ENCODE peak calls at places on chromosomes 4 and X, in nine cellular contexts. One of them, this sample, is unnamed.

GRCh38 chr4:16686195-16686594 is 212.2 kb downstream of the LDB2 start:
- DNase-seq in GDM1: no peak
- DNase-seq in cardiac fibroblast: peak
- DNase-seq in activated T-helper 1 cell treated with Interleukin-2 at 50 U/mL for 16 hours: no peak
- DNase-seq in ureter: no peak
- DNase-seq in NCI-H2171 treated with DMSO at 0.1 percent for 48 hours: no peak
- DNase-seq in NCI-H2029: no peak
- DNase-seq in body of pancreas: no peak
- DNase-seq in adrenal gland: no peak
- DNase-seq in this sample: no peak

GRCh38 chr4:183546376-183546775 is 41.5 kb downstream of the ING2 start:
- DNase-seq in GDM1: no peak
- DNase-seq in cardiac fibroblast: no peak
- DNase-seq in activated T-helper 1 cell treated with Interleukin-2 at 50 U/mL for 16 hours: no peak
- DNase-seq in ureter: no peak
- DNase-seq in NCI-H2171 treated with DMSO at 0.1 percent for 48 hours: no peak
- DNase-seq in NCI-H2029: no peak
- DNase-seq in body of pancreas: no peak
- DNase-seq in adrenal gland: no peak
- DNase-seq in this sample: no peak

GRCh38 chr4:24794916-24795665 is at the start of gene SOD3:
- DNase-seq in GDM1: no peak
- DNase-seq in cardiac fibroblast: peak
- DNase-seq in activated T-helper 1 cell treated with Interleukin-2 at 50 U/mL for 16 hours: no peak
- DNase-seq in ureter: peak
- DNase-seq in NCI-H2171 treated with DMSO at 0.1 percent for 48 hours: no peak
- DNase-seq in NCI-H2029: no peak
- DNase-seq in body of pancreas: peak
- DNase-seq in adrenal gland: peak
- DNase-seq in this sample: no peak

GRCh38 chrX:148588649-148589310 is 88.4 kb downstream of the AFF2 start:
- DNase-seq in GDM1: no peak
- DNase-seq in cardiac fibroblast: peak
- DNase-seq in activated T-helper 1 cell treated with Interleukin-2 at 50 U/mL for 16 hours: no peak
- DNase-seq in ureter: no peak
- DNase-seq in NCI-H2171 treated with DMSO at 0.1 percent for 48 hours: no peak
- DNase-seq in NCI-H2029: no peak
- DNase-seq in body of pancreas: no peak
- DNase-seq in adrenal gland: no peak
- DNase-seq in this sample: no peak

GRCh38 chrX:1496076-1496475 is 40.9 kb downstream of the P2RY8 start:
- DNase-seq in GDM1: no peak
- DNase-seq in cardiac fibroblast: no peak
- DNase-seq in activated T-helper 1 cell treated with Interleukin-2 at 50 U/mL for 16 hours: no peak
- DNase-seq in ureter: no peak
- DNase-seq in NCI-H2171 treated with DMSO at 0.1 percent for 48 hours: no peak
- DNase-seq in NCI-H2029: no peak
- DNase-seq in body of pancreas: no peak
- DNase-seq in adrenal gland: no peak
- DNase-seq in this sample: no peak

GRCh38 chr4:74370912-74371311 is 6.0 kb downstream of the EREG start:
- DNase-seq in GDM1: peak
- DNase-seq in cardiac fibroblast: peak
- DNase-seq in activated T-helper 1 cell treated with Interleukin-2 at 50 U/mL for 16 hours: no peak
- DNase-seq in ureter: no peak
- DNase-seq in NCI-H2171 treated with DMSO at 0.1 percent for 48 hours: peak
- DNase-seq in NCI-H2029: peak
- DNase-seq in body of pancreas: peak
- DNase-seq in adrenal gland: no peak
- DNase-seq in this sample: no peak

GRCh38 chr4:104490096-104490769 is 4.5 kb downstream of the CXXC4 start:
- DNase-seq in GDM1: no peak
- DNase-seq in cardiac fibroblast: no peak
- DNase-seq in activated T-helper 1 cell treated with Interleukin-2 at 50 U/mL for 16 hours: no peak
- DNase-seq in ureter: no peak
- DNase-seq in NCI-H2171 treated with DMSO at 0.1 percent for 48 hours: peak
- DNase-seq in NCI-H2029: no peak
- DNase-seq in body of pancreas: peak
- DNase-seq in adrenal gland: no peak
- DNase-seq in this sample: no peak

GRCh38 chr4:85825937-85826678 is 351.2 kb downstream of the ARHGAP24 start:
- DNase-seq in GDM1: no peak
- DNase-seq in cardiac fibroblast: peak
- DNase-seq in activated T-helper 1 cell treated with Interleukin-2 at 50 U/mL for 16 hours: no peak
- DNase-seq in ureter: peak
- DNase-seq in NCI-H2171 treated with DMSO at 0.1 percent for 48 hours: peak
- DNase-seq in NCI-H2029: no peak
- DNase-seq in body of pancreas: peak
- DNase-seq in adrenal gland: no peak
- DNase-seq in this sample: peak

GRCh38 chr4:78945638-78946179 is 6.5 kb upstream of the PAQR3 start:
- DNase-seq in GDM1: no peak
- DNase-seq in cardiac fibroblast: no peak
- DNase-seq in activated T-helper 1 cell treated with Interleukin-2 at 50 U/mL for 16 hours: no peak
- DNase-seq in ureter: no peak
- DNase-seq in NCI-H2171 treated with DMSO at 0.1 percent for 48 hours: no peak
- DNase-seq in NCI-H2029: no peak
- DNase-seq in body of pancreas: no peak
- DNase-seq in adrenal gland: no peak
- DNase-seq in this sample: no peak

GRCh38 chr4:77566148-77566547 is 39.5 kb upstream of the CXCL13 start:
- DNase-seq in GDM1: no peak
- DNase-seq in cardiac fibroblast: no peak
- DNase-seq in activated T-helper 1 cell treated with Interleukin-2 at 50 U/mL for 16 hours: no peak
- DNase-seq in ureter: no peak
- DNase-seq in NCI-H2171 treated with DMSO at 0.1 percent for 48 hours: no peak
- DNase-seq in NCI-H2029: no peak
- DNase-seq in body of pancreas: no peak
- DNase-seq in adrenal gland: no peak
- DNase-seq in this sample: no peak

GRCh38 chr4:1261107-1261928 is 12.4 kb upstream of the CTBP1 start:
- DNase-seq in GDM1: no peak
- DNase-seq in cardiac fibroblast: no peak
- DNase-seq in activated T-helper 1 cell treated with Interleukin-2 at 50 U/mL for 16 hours: no peak
- DNase-seq in ureter: no peak
- DNase-seq in NCI-H2171 treated with DMSO at 0.1 percent for 48 hours: no peak
- DNase-seq in NCI-H2029: no peak
- DNase-seq in body of pancreas: no peak
- DNase-seq in adrenal gland: no peak
- DNase-seq in this sample: no peak

GRCh38 chr4:88569944-88570455 is 22.3 kb upstream of the HERC3 start:
- DNase-seq in GDM1: no peak
- DNase-seq in cardiac fibroblast: no peak
- DNase-seq in activated T-helper 1 cell treated with Interleukin-2 at 50 U/mL for 16 hours: no peak
- DNase-seq in ureter: no peak
- DNase-seq in NCI-H2171 treated with DMSO at 0.1 percent for 48 hours: no peak
- DNase-seq in NCI-H2029: no peak
- DNase-seq in body of pancreas: no peak
- DNase-seq in adrenal gland: no peak
- DNase-seq in this sample: no peak

GRCh38 chr4:81601270-81601694 is 129.6 kb upstream of the RASGEF1B start:
- DNase-seq in GDM1: no peak
- DNase-seq in cardiac fibroblast: peak
- DNase-seq in activated T-helper 1 cell treated with Interleukin-2 at 50 U/mL for 16 hours: no peak
- DNase-seq in ureter: no peak
- DNase-seq in NCI-H2171 treated with DMSO at 0.1 percent for 48 hours: no peak
- DNase-seq in NCI-H2029: no peak
- DNase-seq in body of pancreas: no peak
- DNase-seq in adrenal gland: no peak
- DNase-seq in this sample: no peak

GRCh38 chrX:154397888-154398667 is at the start of gene RPL10:
- DNase-seq in GDM1: peak
- DNase-seq in cardiac fibroblast: peak
- DNase-seq in activated T-helper 1 cell treated with Interleukin-2 at 50 U/mL for 16 hours: peak
- DNase-seq in ureter: peak
- DNase-seq in NCI-H2171 treated with DMSO at 0.1 percent for 48 hours: peak
- DNase-seq in NCI-H2029: peak
- DNase-seq in body of pancreas: peak
- DNase-seq in adrenal gland: peak
- DNase-seq in this sample: peak

GRCh38 chrX:39162322-39162721 is 361.1 kb downstream of the MID1IP1 start:
- DNase-seq in GDM1: no peak
- DNase-seq in cardiac fibroblast: no peak
- DNase-seq in activated T-helper 1 cell treated with Interleukin-2 at 50 U/mL for 16 hours: no peak
- DNase-seq in ureter: no peak
- DNase-seq in NCI-H2171 treated with DMSO at 0.1 percent for 48 hours: no peak
- DNase-seq in NCI-H2029: no peak
- DNase-seq in body of pancreas: no peak
- DNase-seq in adrenal gland: peak
- DNase-seq in this sample: no peak

GRCh38 chr4:184383497-184384055 is 90.8 kb downstream of the IRF2 start:
- DNase-seq in GDM1: no peak
- DNase-seq in cardiac fibroblast: peak
- DNase-seq in activated T-helper 1 cell treated with Interleukin-2 at 50 U/mL for 16 hours: no peak
- DNase-seq in ureter: no peak
- DNase-seq in NCI-H2171 treated with DMSO at 0.1 percent for 48 hours: peak
- DNase-seq in NCI-H2029: no peak
- DNase-seq in body of pancreas: peak
- DNase-seq in adrenal gland: peak
- DNase-seq in this sample: no peak

GRCh38 chrX:99798951-99799350 is 611.1 kb downstream of the PCDH19 start:
- DNase-seq in GDM1: no peak
- DNase-seq in cardiac fibroblast: peak
- DNase-seq in activated T-helper 1 cell treated with Interleukin-2 at 50 U/mL for 16 hours: no peak
- DNase-seq in ureter: no peak
- DNase-seq in NCI-H2171 treated with DMSO at 0.1 percent for 48 hours: no peak
- DNase-seq in NCI-H2029: no peak
- DNase-seq in body of pancreas: no peak
- DNase-seq in adrenal gland: no peak
- DNase-seq in this sample: no peak

GRCh38 chr4:63757919-63758318 is 651.3 kb downstream of the TECRL start:
- DNase-seq in GDM1: no peak
- DNase-seq in cardiac fibroblast: no peak
- DNase-seq in activated T-helper 1 cell treated with Interleukin-2 at 50 U/mL for 16 hours: no peak
- DNase-seq in ureter: no peak
- DNase-seq in NCI-H2171 treated with DMSO at 0.1 percent for 48 hours: peak
- DNase-seq in NCI-H2029: no peak
- DNase-seq in body of pancreas: no peak
- DNase-seq in adrenal gland: no peak
- DNase-seq in this sample: no peak

GRCh38 chrX:5780821-5781220 is 447.8 kb downstream of the NLGN4X start:
- DNase-seq in GDM1: no peak
- DNase-seq in cardiac fibroblast: no peak
- DNase-seq in activated T-helper 1 cell treated with Interleukin-2 at 50 U/mL for 16 hours: no peak
- DNase-seq in ureter: no peak
- DNase-seq in NCI-H2171 treated with DMSO at 0.1 percent for 48 hours: no peak
- DNase-seq in NCI-H2029: no peak
- DNase-seq in body of pancreas: no peak
- DNase-seq in adrenal gland: no peak
- DNase-seq in this sample: no peak

GRCh38 chrX:136210243-136210642 is 41.0 kb downstream of the MAP7D3 start:
- DNase-seq in GDM1: peak
- DNase-seq in cardiac fibroblast: no peak
- DNase-seq in activated T-helper 1 cell treated with Interleukin-2 at 50 U/mL for 16 hours: no peak
- DNase-seq in ureter: no peak
- DNase-seq in NCI-H2171 treated with DMSO at 0.1 percent for 48 hours: no peak
- DNase-seq in NCI-H2029: no peak
- DNase-seq in body of pancreas: no peak
- DNase-seq in adrenal gland: no peak
- DNase-seq in this sample: no peak

GRCh38 chr4:2071252-2071911 is 12.3 kb downstream of the NAT8L start:
- DNase-seq in GDM1: no peak
- DNase-seq in cardiac fibroblast: no peak
- DNase-seq in activated T-helper 1 cell treated with Interleukin-2 at 50 U/mL for 16 hours: no peak
- DNase-seq in ureter: no peak
- DNase-seq in NCI-H2171 treated with DMSO at 0.1 percent for 48 hours: no peak
- DNase-seq in NCI-H2029: no peak
- DNase-seq in body of pancreas: peak
- DNase-seq in adrenal gland: no peak
- DNase-seq in this sample: no peak

GRCh38 chrX:11944486-11944885 is 186.4 kb downstream of the MSL3 start:
- DNase-seq in GDM1: no peak
- DNase-seq in cardiac fibroblast: peak
- DNase-seq in activated T-helper 1 cell treated with Interleukin-2 at 50 U/mL for 16 hours: no peak
- DNase-seq in ureter: no peak
- DNase-seq in NCI-H2171 treated with DMSO at 0.1 percent for 48 hours: no peak
- DNase-seq in NCI-H2029: no peak
- DNase-seq in body of pancreas: no peak
- DNase-seq in adrenal gland: no peak
- DNase-seq in this sample: peak

GRCh38 chr4:80989921-80990544 is 40.5 kb upstream of the BMP3 start:
- DNase-seq in GDM1: no peak
- DNase-seq in cardiac fibroblast: peak
- DNase-seq in activated T-helper 1 cell treated with Interleukin-2 at 50 U/mL for 16 hours: no peak
- DNase-seq in ureter: no peak
- DNase-seq in NCI-H2171 treated with DMSO at 0.1 percent for 48 hours: peak
- DNase-seq in NCI-H2029: peak
- DNase-seq in body of pancreas: peak
- DNase-seq in adrenal gland: no peak
- DNase-seq in this sample: peak

GRCh38 chrX:132382068-132382467 is 106.8 kb downstream of the MBNL3 start:
- DNase-seq in GDM1: no peak
- DNase-seq in cardiac fibroblast: no peak
- DNase-seq in activated T-helper 1 cell treated with Interleukin-2 at 50 U/mL for 16 hours: no peak
- DNase-seq in ureter: no peak
- DNase-seq in NCI-H2171 treated with DMSO at 0.1 percent for 48 hours: no peak
- DNase-seq in NCI-H2029: no peak
- DNase-seq in body of pancreas: no peak
- DNase-seq in adrenal gland: no peak
- DNase-seq in this sample: no peak

GRCh38 chrX:65241059-65241721 is 264.9 kb upstream of the ZC4H2 start:
- DNase-seq in GDM1: no peak
- DNase-seq in cardiac fibroblast: peak
- DNase-seq in activated T-helper 1 cell treated with Interleukin-2 at 50 U/mL for 16 hours: no peak
- DNase-seq in ureter: no peak
- DNase-seq in NCI-H2171 treated with DMSO at 0.1 percent for 48 hours: no peak
- DNase-seq in NCI-H2029: no peak
- DNase-seq in body of pancreas: no peak
- DNase-seq in adrenal gland: no peak
- DNase-seq in this sample: no peak

GRCh38 chr4:142901166-142901662 is 55.1 kb upstream of the INPP4B start:
- DNase-seq in GDM1: no peak
- DNase-seq in cardiac fibroblast: peak
- DNase-seq in activated T-helper 1 cell treated with Interleukin-2 at 50 U/mL for 16 hours: no peak
- DNase-seq in ureter: no peak
- DNase-seq in NCI-H2171 treated with DMSO at 0.1 percent for 48 hours: no peak
- DNase-seq in NCI-H2029: no peak
- DNase-seq in body of pancreas: no peak
- DNase-seq in adrenal gland: no peak
- DNase-seq in this sample: no peak

GRCh38 chr4:7255996-7256395 is 63.7 kb downstream of the SORCS2 start:
- DNase-seq in GDM1: no peak
- DNase-seq in cardiac fibroblast: no peak
- DNase-seq in activated T-helper 1 cell treated with Interleukin-2 at 50 U/mL for 16 hours: no peak
- DNase-seq in ureter: no peak
- DNase-seq in NCI-H2171 treated with DMSO at 0.1 percent for 48 hours: no peak
- DNase-seq in NCI-H2029: no peak
- DNase-seq in body of pancreas: no peak
- DNase-seq in adrenal gland: no peak
- DNase-seq in this sample: no peak

GRCh38 chr4:41215969-41216293 is 1.6 kb upstream of the APBB2 start:
- DNase-seq in GDM1: no peak
- DNase-seq in cardiac fibroblast: no peak
- DNase-seq in activated T-helper 1 cell treated with Interleukin-2 at 50 U/mL for 16 hours: no peak
- DNase-seq in ureter: no peak
- DNase-seq in NCI-H2171 treated with DMSO at 0.1 percent for 48 hours: no peak
- DNase-seq in NCI-H2029: no peak
- DNase-seq in body of pancreas: no peak
- DNase-seq in adrenal gland: no peak
- DNase-seq in this sample: no peak

GRCh38 chr4:38151870-38152269 is 191.7 kb downstream of the PTTG2 start:
- DNase-seq in GDM1: no peak
- DNase-seq in cardiac fibroblast: no peak
- DNase-seq in activated T-helper 1 cell treated with Interleukin-2 at 50 U/mL for 16 hours: no peak
- DNase-seq in ureter: no peak
- DNase-seq in NCI-H2171 treated with DMSO at 0.1 percent for 48 hours: no peak
- DNase-seq in NCI-H2029: no peak
- DNase-seq in body of pancreas: no peak
- DNase-seq in adrenal gland: no peak
- DNase-seq in this sample: no peak

GRCh38 chr4:127446309-127446708 is 186.4 kb upstream of the INTU start:
- DNase-seq in GDM1: no peak
- DNase-seq in cardiac fibroblast: no peak
- DNase-seq in activated T-helper 1 cell treated with Interleukin-2 at 50 U/mL for 16 hours: no peak
- DNase-seq in ureter: no peak
- DNase-seq in NCI-H2171 treated with DMSO at 0.1 percent for 48 hours: no peak
- DNase-seq in NCI-H2029: no peak
- DNase-seq in body of pancreas: no peak
- DNase-seq in adrenal gland: no peak
- DNase-seq in this sample: no peak

GRCh38 chrX:2596856-2597255 is 94.2 kb upstream of the CD99 start:
- DNase-seq in GDM1: no peak
- DNase-seq in cardiac fibroblast: no peak
- DNase-seq in activated T-helper 1 cell treated with Interleukin-2 at 50 U/mL for 16 hours: no peak
- DNase-seq in ureter: no peak
- DNase-seq in NCI-H2171 treated with DMSO at 0.1 percent for 48 hours: no peak
- DNase-seq in NCI-H2029: no peak
- DNase-seq in body of pancreas: no peak
- DNase-seq in adrenal gland: no peak
- DNase-seq in this sample: no peak

This sample was measured in NCI-H1092.